ENCODE peak calls at places on chromosomes 7 and 10, in ten cellular contexts. One of them, this sample, is unnamed.

GRCh38 chr7:35753761-35754603 is 46.9 kb upstream of the SEPTIN7 start:
- DNase-seq in SJSA1: no peak
- DNase-seq in fibroblast of gingiva: peak; percentile 51
- DNase-seq in M059J: no peak
- DNase-seq in tibial nerve: no peak
- DNase-seq in PC-9: no peak
- DNase-seq in CD4-positive, alpha-beta memory T cell: no peak
- DNase-seq in heart left ventricle: peak; percentile 68
- DNase-seq in NCI-H1105: no peak
- DNase-seq in H54: no peak
- DNase-seq in this sample: no peak

GRCh38 chr7:46781901-46782439 is 799.9 kb downstream of the TNS3 start:
- DNase-seq in SJSA1: no peak
- DNase-seq in fibroblast of gingiva: no peak
- DNase-seq in M059J: no peak
- DNase-seq in tibial nerve: no peak
- DNase-seq in PC-9: no peak
- DNase-seq in CD4-positive, alpha-beta memory T cell: no peak
- DNase-seq in heart left ventricle: no peak
- DNase-seq in NCI-H1105: no peak
- DNase-seq in H54: no peak
- DNase-seq in this sample: no peak

GRCh38 chr7:149859369-149859768 is 14.4 kb upstream of the ATP6V0E2 start:
- DNase-seq in SJSA1: no peak
- DNase-seq in fibroblast of gingiva: no peak
- DNase-seq in M059J: no peak
- DNase-seq in tibial nerve: no peak
- DNase-seq in PC-9: no peak
- DNase-seq in CD4-positive, alpha-beta memory T cell: no peak
- DNase-seq in heart left ventricle: no peak
- DNase-seq in NCI-H1105: no peak
- DNase-seq in H54: no peak
- DNase-seq in this sample: no peak

GRCh38 chr10:1297566-1298301 is 241.5 kb downstream of the WDR37 start:
- DNase-seq in SJSA1: no peak
- DNase-seq in fibroblast of gingiva: no peak
- DNase-seq in M059J: no peak
- DNase-seq in tibial nerve: no peak
- DNase-seq in PC-9: no peak
- DNase-seq in CD4-positive, alpha-beta memory T cell: no peak
- DNase-seq in heart left ventricle: no peak
- DNase-seq in NCI-H1105: no peak
- DNase-seq in H54: no peak
- DNase-seq in this sample: no peak

GRCh38 chr10:104139221-104139620 is 17.2 kb downstream of the SFR1 start:
- DNase-seq in SJSA1: no peak
- DNase-seq in fibroblast of gingiva: no peak
- DNase-seq in M059J: no peak
- DNase-seq in tibial nerve: no peak
- DNase-seq in PC-9: no peak
- DNase-seq in CD4-positive, alpha-beta memory T cell: no peak
- DNase-seq in heart left ventricle: no peak
- DNase-seq in NCI-H1105: no peak
- DNase-seq in H54: no peak
- DNase-seq in this sample: no peak

GRCh38 chr7:76403780-76404494 is 5.6 kb downstream of the SSC4D start:
- DNase-seq in SJSA1: no peak
- DNase-seq in fibroblast of gingiva: no peak
- DNase-seq in M059J: no peak
- DNase-seq in tibial nerve: no peak
- DNase-seq in PC-9: no peak
- DNase-seq in CD4-positive, alpha-beta memory T cell: no peak
- DNase-seq in heart left ventricle: no peak
- DNase-seq in NCI-H1105: no peak
- DNase-seq in H54: no peak
- DNase-seq in this sample: no peak

GRCh38 chr7:5780801-5781496 is 514 bp downstream of the RNF216 start:
- DNase-seq in SJSA1: peak; percentile 49
- DNase-seq in fibroblast of gingiva: peak; percentile 54
- DNase-seq in M059J: peak; percentile 48
- DNase-seq in tibial nerve: no peak
- DNase-seq in PC-9: no peak
- DNase-seq in CD4-positive, alpha-beta memory T cell: peak; percentile 44
- DNase-seq in heart left ventricle: peak; percentile 31
- DNase-seq in NCI-H1105: no peak
- DNase-seq in H54: peak; percentile 48
- DNase-seq in this sample: no peak

GRCh38 chr7:128454808-128455555 is 696 bp upstream of the HILPDA start:
- DNase-seq in SJSA1: no peak
- DNase-seq in fibroblast of gingiva: peak; percentile 52
- DNase-seq in M059J: no peak
- DNase-seq in tibial nerve: no peak
- DNase-seq in PC-9: no peak
- DNase-seq in CD4-positive, alpha-beta memory T cell: no peak
- DNase-seq in heart left ventricle: no peak
- DNase-seq in NCI-H1105: no peak
- DNase-seq in H54: no peak
- DNase-seq in this sample: no peak

GRCh38 chr10:86365346-86366032 is 1.1 kb downstream of the GRID1 start:
- DNase-seq in SJSA1: peak; percentile 36
- DNase-seq in fibroblast of gingiva: no peak
- DNase-seq in M059J: no peak
- DNase-seq in tibial nerve: peak; percentile 13
- DNase-seq in PC-9: no peak
- DNase-seq in CD4-positive, alpha-beta memory T cell: no peak
- DNase-seq in heart left ventricle: no peak
- DNase-seq in NCI-H1105: no peak
- DNase-seq in H54: no peak
- DNase-seq in this sample: no peak

GRCh38 chr10:79111846-79112614 is 43.3 kb downstream of the ZMIZ1 start:
- DNase-seq in SJSA1: no peak
- DNase-seq in fibroblast of gingiva: no peak
- DNase-seq in M059J: no peak
- DNase-seq in tibial nerve: no peak
- DNase-seq in PC-9: no peak
- DNase-seq in CD4-positive, alpha-beta memory T cell: no peak
- DNase-seq in heart left ventricle: peak; percentile 50
- DNase-seq in NCI-H1105: no peak
- DNase-seq in H54: no peak
- DNase-seq in this sample: no peak

GRCh38 chr10:1369665-1370064 is 313.5 kb downstream of the WDR37 start:
- DNase-seq in SJSA1: peak; percentile 31
- DNase-seq in fibroblast of gingiva: no peak
- DNase-seq in M059J: no peak
- DNase-seq in tibial nerve: no peak
- DNase-seq in PC-9: no peak
- DNase-seq in CD4-positive, alpha-beta memory T cell: no peak
- DNase-seq in heart left ventricle: no peak
- DNase-seq in NCI-H1105: no peak
- DNase-seq in H54: no peak
- DNase-seq in this sample: no peak

GRCh38 chr7:33776791-33777190 is 128.5 kb upstream of the BMPER start:
- DNase-seq in SJSA1: no peak
- DNase-seq in fibroblast of gingiva: peak; percentile 16
- DNase-seq in M059J: peak; percentile 53
- DNase-seq in tibial nerve: no peak
- DNase-seq in PC-9: no peak
- DNase-seq in CD4-positive, alpha-beta memory T cell: no peak
- DNase-seq in heart left ventricle: no peak
- DNase-seq in NCI-H1105: no peak
- DNase-seq in H54: no peak
- DNase-seq in this sample: no peak

GRCh38 chr10:45035673-45036072 is 35.0 kb downstream of the ZNF22 start:
- DNase-seq in SJSA1: no peak
- DNase-seq in fibroblast of gingiva: no peak
- DNase-seq in M059J: no peak
- DNase-seq in tibial nerve: no peak
- DNase-seq in PC-9: no peak
- DNase-seq in CD4-positive, alpha-beta memory T cell: no peak
- DNase-seq in heart left ventricle: no peak
- DNase-seq in NCI-H1105: no peak
- DNase-seq in H54: no peak
- DNase-seq in this sample: no peak

GRCh38 chr7:140646931-140647647 is 6.5 kb upstream of the DENND2A start:
- DNase-seq in SJSA1: peak; percentile 84
- DNase-seq in fibroblast of gingiva: peak; percentile 28
- DNase-seq in M059J: peak; percentile 73
- DNase-seq in tibial nerve: no peak
- DNase-seq in PC-9: no peak
- DNase-seq in CD4-positive, alpha-beta memory T cell: peak; percentile 50
- DNase-seq in heart left ventricle: peak; percentile 32
- DNase-seq in NCI-H1105: peak; percentile 64
- DNase-seq in H54: no peak
- DNase-seq in this sample: no peak

GRCh38 chr7:22129166-22129565 is 183.5 kb upstream of the CDCA7L start:
- DNase-seq in SJSA1: no peak
- DNase-seq in fibroblast of gingiva: no peak
- DNase-seq in M059J: no peak
- DNase-seq in tibial nerve: no peak
- DNase-seq in PC-9: no peak
- DNase-seq in CD4-positive, alpha-beta memory T cell: no peak
- DNase-seq in heart left ventricle: no peak
- DNase-seq in NCI-H1105: no peak
- DNase-seq in H54: no peak
- DNase-seq in this sample: no peak

GRCh38 chr10:3282341-3282740 is 109.8 kb upstream of the PITRM1 start:
- DNase-seq in SJSA1: no peak
- DNase-seq in fibroblast of gingiva: no peak
- DNase-seq in M059J: no peak
- DNase-seq in tibial nerve: no peak
- DNase-seq in PC-9: no peak
- DNase-seq in CD4-positive, alpha-beta memory T cell: no peak
- DNase-seq in heart left ventricle: no peak
- DNase-seq in NCI-H1105: no peak
- DNase-seq in H54: no peak
- DNase-seq in this sample: no peak

GRCh38 chr7:147524726-147525245 is 1065.8 kb upstream of the C7orf33 start:
- DNase-seq in SJSA1: no peak
- DNase-seq in fibroblast of gingiva: no peak
- DNase-seq in M059J: no peak
- DNase-seq in tibial nerve: no peak
- DNase-seq in PC-9: no peak
- DNase-seq in CD4-positive, alpha-beta memory T cell: no peak
- DNase-seq in heart left ventricle: no peak
- DNase-seq in NCI-H1105: no peak
- DNase-seq in H54: no peak
- DNase-seq in this sample: no peak

GRCh38 chr10:78211476-78212110 is 177.9 kb downstream of the RPS24 start:
- DNase-seq in SJSA1: no peak
- DNase-seq in fibroblast of gingiva: peak; percentile 34
- DNase-seq in M059J: peak; percentile 81
- DNase-seq in tibial nerve: no peak
- DNase-seq in PC-9: no peak
- DNase-seq in CD4-positive, alpha-beta memory T cell: no peak
- DNase-seq in heart left ventricle: no peak
- DNase-seq in NCI-H1105: no peak
- DNase-seq in H54: peak; percentile 72
- DNase-seq in this sample: peak; percentile 25

GRCh38 chr10:121510201-121510771 is 88.0 kb downstream of the FGFR2 start:
- DNase-seq in SJSA1: no peak
- DNase-seq in fibroblast of gingiva: no peak
- DNase-seq in M059J: peak; percentile 88
- DNase-seq in tibial nerve: peak; percentile 62
- DNase-seq in PC-9: no peak
- DNase-seq in CD4-positive, alpha-beta memory T cell: no peak
- DNase-seq in heart left ventricle: no peak
- DNase-seq in NCI-H1105: no peak
- DNase-seq in H54: peak; percentile 31
- DNase-seq in this sample: no peak

GRCh38 chr7:25389489-25390106 is 161.3 kb upstream of the NPVF start:
- DNase-seq in SJSA1: no peak
- DNase-seq in fibroblast of gingiva: peak; percentile 36
- DNase-seq in M059J: peak; percentile 66
- DNase-seq in tibial nerve: no peak
- DNase-seq in PC-9: peak; percentile 48
- DNase-seq in CD4-positive, alpha-beta memory T cell: no peak
- DNase-seq in heart left ventricle: no peak
- DNase-seq in NCI-H1105: peak; percentile 65
- DNase-seq in H54: peak; percentile 12
- DNase-seq in this sample: no peak

GRCh38 chr10:100806356-100806645 is 60.9 kb downstream of the PAX2 start:
- DNase-seq in SJSA1: no peak
- DNase-seq in fibroblast of gingiva: no peak
- DNase-seq in M059J: no peak
- DNase-seq in tibial nerve: no peak
- DNase-seq in PC-9: no peak
- DNase-seq in CD4-positive, alpha-beta memory T cell: no peak
- DNase-seq in heart left ventricle: no peak
- DNase-seq in NCI-H1105: no peak
- DNase-seq in H54: no peak
- DNase-seq in this sample: no peak

GRCh38 chr10:28564905-28565304 is 32.0 kb downstream of the WAC start:
- DNase-seq in SJSA1: no peak
- DNase-seq in fibroblast of gingiva: peak; percentile 28
- DNase-seq in M059J: no peak
- DNase-seq in tibial nerve: no peak
- DNase-seq in PC-9: no peak
- DNase-seq in CD4-positive, alpha-beta memory T cell: no peak
- DNase-seq in heart left ventricle: no peak
- DNase-seq in NCI-H1105: no peak
- DNase-seq in H54: no peak
- DNase-seq in this sample: no peak

GRCh38 chr7:17593854-17594419 is 295.5 kb downstream of the AHR start:
- DNase-seq in SJSA1: peak; percentile 67
- DNase-seq in fibroblast of gingiva: peak; percentile 86
- DNase-seq in M059J: no peak
- DNase-seq in tibial nerve: no peak
- DNase-seq in PC-9: peak; percentile 17
- DNase-seq in CD4-positive, alpha-beta memory T cell: no peak
- DNase-seq in heart left ventricle: no peak
- DNase-seq in NCI-H1105: no peak
- DNase-seq in H54: no peak
- DNase-seq in this sample: no peak

GRCh38 chr7:89761173-89761572 is 393.1 kb upstream of the STEAP1 start:
- DNase-seq in SJSA1: no peak
- DNase-seq in fibroblast of gingiva: no peak
- DNase-seq in M059J: no peak
- DNase-seq in tibial nerve: no peak
- DNase-seq in PC-9: no peak
- DNase-seq in CD4-positive, alpha-beta memory T cell: no peak
- DNase-seq in heart left ventricle: peak; percentile 4
- DNase-seq in NCI-H1105: no peak
- DNase-seq in H54: no peak
- DNase-seq in this sample: no peak

GRCh38 chr7:82050134-82050533 is 280.3 kb upstream of the HGF start:
- DNase-seq in SJSA1: peak; percentile 54
- DNase-seq in fibroblast of gingiva: peak; percentile 78
- DNase-seq in M059J: peak; percentile 81
- DNase-seq in tibial nerve: no peak
- DNase-seq in PC-9: peak; percentile 82
- DNase-seq in CD4-positive, alpha-beta memory T cell: no peak
- DNase-seq in heart left ventricle: no peak
- DNase-seq in NCI-H1105: no peak
- DNase-seq in H54: peak; percentile 7
- DNase-seq in this sample: peak; percentile 88

GRCh38 chr10:30538086-30538485 is 91.5 kb downstream of the LYZL2 start:
- DNase-seq in SJSA1: no peak
- DNase-seq in fibroblast of gingiva: no peak
- DNase-seq in M059J: peak; percentile 37
- DNase-seq in tibial nerve: no peak
- DNase-seq in PC-9: peak; percentile 53
- DNase-seq in CD4-positive, alpha-beta memory T cell: no peak
- DNase-seq in heart left ventricle: no peak
- DNase-seq in NCI-H1105: no peak
- DNase-seq in H54: peak; percentile 25
- DNase-seq in this sample: no peak

GRCh38 chr10:1869861-1870260 is 132.5 kb upstream of the ADARB2 start:
- DNase-seq in SJSA1: no peak
- DNase-seq in fibroblast of gingiva: no peak
- DNase-seq in M059J: no peak
- DNase-seq in tibial nerve: no peak
- DNase-seq in PC-9: no peak
- DNase-seq in CD4-positive, alpha-beta memory T cell: no peak
- DNase-seq in heart left ventricle: no peak
- DNase-seq in NCI-H1105: no peak
- DNase-seq in H54: no peak
- DNase-seq in this sample: no peak

GRCh38 chr7:6423942-6424701 is 23.6 kb downstream of the DAGLB start:
- DNase-seq in SJSA1: no peak
- DNase-seq in fibroblast of gingiva: no peak
- DNase-seq in M059J: no peak
- DNase-seq in tibial nerve: no peak
- DNase-seq in PC-9: no peak
- DNase-seq in CD4-positive, alpha-beta memory T cell: no peak
- DNase-seq in heart left ventricle: peak; percentile 37
- DNase-seq in NCI-H1105: no peak
- DNase-seq in H54: peak; percentile 100
- DNase-seq in this sample: no peak

This sample was measured in Panc1.